ENCODE peak calls at places on chromosomes 16 and 17, in ten cellular contexts. K is ovary; F is left ventricle myocardium inferior; G is Calu3; O is PC-3; Q is CD8-positive, alpha-beta T cell; S is B cell; D is cardiac muscle cell; U is spleen; Y is mucosa of descending colon. V is an unnamed sample.

GRCh38 chr17:7982171-7982570 is 20.2 kb upstream of the GUCY2D start:
- DNase-seq in O (peak), Q (no peak), G (no peak), Y (no peak), K (no peak), D (no peak), S (no peak), U (no peak), F (no peak), V (no peak)

GRCh38 chr17:54992797-54993639 is 24.5 kb downstream of the STXBP4 start:
- DNase-seq in Q (no peak), Y (no peak), K (no peak), F (no peak), D (peak), G (peak), U (no peak), S (peak), O (peak), V (peak)

GRCh38 chr17:411416-412120 is 59.0 kb upstream of the RPH3AL start:
- DNase-seq in F (no peak), Y (no peak), G (no peak), S (no peak), Q (no peak), O (no peak), U (peak), K (no peak), D (no peak), V (no peak)

GRCh38 chr16:49739381-49739780 is 116.5 kb downstream of the ZNF423 start:
- DNase-seq in U (no peak), S (no peak), Y (peak), G (peak), Q (no peak), F (no peak), D (peak), K (no peak), O (no peak), V (no peak)

GRCh38 chr16:88456356-88457292 is 3.5 kb downstream of the ZFPM1 start:
- DNase-seq in O (no peak), Q (no peak), G (no peak), F (no peak), Y (no peak), S (peak), U (no peak), D (no peak), K (no peak), V (no peak)

GRCh38 chr17:6539871-6540270 is 16.5 kb downstream of the PITPNM3 start:
- DNase-seq in G (no peak), Q (no peak), D (no peak), Y (no peak), O (no peak), S (no peak), F (no peak), K (no peak), U (peak), V (no peak)

GRCh38 chr17:17433260-17433659 is 43.5 kb upstream of the MED9 start:
- DNase-seq in F (no peak), D (no peak), G (no peak), Q (no peak), U (no peak), K (no peak), S (no peak), Y (no peak), O (no peak), V (no peak)

GRCh38 chr16:66155933-66156332 is 210.6 kb upstream of the CDH5 start:
- DNase-seq in G (no peak), Y (no peak), D (no peak), K (no peak), O (no peak), U (no peak), F (no peak), S (no peak), Q (no peak), V (no peak)

GRCh38 chr17:74446551-74447500 is 14.9 kb downstream of the GPRC5C start:
- DNase-seq in K (peak), Y (no peak), D (no peak), F (peak), O (no peak), U (peak), Q (no peak), S (no peak), G (no peak), V (peak)

GRCh38 chr17:17300624-17301568 is 2.3 kb upstream of the NT5M start:
- DNase-seq in Q (peak), G (peak), D (peak), Y (peak), U (peak), S (peak), K (peak), O (no peak), F (peak), V (peak)

GRCh38 chr16:27640277-27640600 is 90.3 kb downstream of the KATNIP start:
- DNase-seq in G (no peak), Y (no peak), D (no peak), K (no peak), Q (no peak), F (no peak), U (no peak), S (no peak), O (peak), V (no peak)

GRCh38 chr17:69269174-69269998 is 40.8 kb upstream of the ABCA10 start:
- DNase-seq in Y (no peak), U (no peak), Q (no peak), K (no peak), O (peak), G (no peak), F (no peak), S (no peak), D (no peak), V (no peak)

GRCh38 chr17:37089998-37090397 is 141.2 kb downstream of the AATF start:
- DNase-seq in D (no peak), Q (peak), G (no peak), F (no peak), S (peak), K (no peak), O (no peak), Y (no peak), U (no peak), V (peak)

GRCh38 chr17:82775033-82775823 is 23.4 kb downstream of the TBCD start:
- DNase-seq in G (peak), Y (peak), S (peak), F (peak), D (peak), U (peak), Q (peak), O (peak), K (peak), V (peak)

GRCh38 chr16:71796501-71796900 is 12.1 kb downstream of the AP1G1 start:
- DNase-seq in K (no peak), U (no peak), S (no peak), Y (no peak), F (no peak), G (no peak), D (no peak), Q (no peak), O (no peak), V (no peak)

GRCh38 chr16:28264656-28265055 is 27.7 kb upstream of the SBK1 start:
- DNase-seq in U (no peak), Q (no peak), O (no peak), S (no peak), D (no peak), G (peak), Y (no peak), F (no peak), K (no peak), V (no peak)

GRCh38 chr16:2829501-2830354 is at the start of gene ZG16B:
- DNase-seq in K (no peak), O (peak), D (no peak), Y (peak), F (no peak), G (peak), U (peak), Q (no peak), S (no peak), V (peak)

GRCh38 chr16:50261707-50262235 is 4.6 kb upstream of the ADCY7 start:
- DNase-seq in F (no peak), O (no peak), K (no peak), Y (peak), S (no peak), U (peak), G (no peak), Q (no peak), D (no peak), V (no peak)

GRCh38 chr17:55451758-55452468 is 30.3 kb upstream of the MMD start:
- DNase-seq in O (no peak), D (no peak), U (no peak), Q (no peak), S (no peak), K (no peak), F (no peak), Y (no peak), G (no peak), V (no peak)

GRCh38 chr16:1494129-1494640 is 1.0 kb downstream of the TELO2 start:
- DNase-seq in K (no peak), S (no peak), Q (no peak), U (peak), F (peak), D (peak), G (no peak), Y (peak), O (peak), V (no peak)

GRCh38 chr17:19541445-19541844 is 7.8 kb downstream of the SLC47A1 start:
- DNase-seq in F (no peak), Y (no peak), G (no peak), S (no peak), Q (no peak), K (no peak), O (no peak), D (peak), U (no peak), V (no peak)

GRCh38 chr17:40180694-40181093 is 3.4 kb downstream of the RAPGEFL1 start:
- DNase-seq in F (no peak), K (no peak), G (peak), Y (peak), Q (no peak), D (no peak), S (no peak), O (no peak), U (no peak), V (no peak)

GRCh38 chr17:75130632-75131277 is 787 bp downstream of the NT5C start:
- DNase-seq in D (peak), O (peak), F (peak), Y (peak), K (peak), S (peak), Q (no peak), G (peak), U (peak), V (peak)

GRCh38 chr17:29588561-29589411 is 662 bp downstream of the GIT1 start:
- DNase-seq in G (peak), D (peak), O (peak), Y (peak), Q (peak), F (no peak), K (no peak), S (peak), U (peak), V (peak)

GRCh38 chr16:82263456-82264159 is 93.6 kb upstream of the MPHOSPH6 start:
- DNase-seq in F (peak), K (no peak), D (peak), U (no peak), G (peak), O (peak), Q (peak), Y (no peak), S (peak), V (peak)

GRCh38 chr17:36869856-36870617 is 67.2 kb upstream of the LHX1 start:
- DNase-seq in G (peak), Q (no peak), U (peak), S (no peak), K (no peak), D (no peak), F (no peak), Y (no peak), O (no peak), V (no peak)

GRCh38 chr16:784431-784830 is 3.8 kb downstream of the RPUSD1 start:
- DNase-seq in K (no peak), Y (no peak), O (no peak), S (no peak), G (no peak), F (no peak), U (no peak), D (no peak), Q (no peak), V (no peak)

GRCh38 chr16:67150058-67150832 is 553 bp downstream of the B3GNT9 start:
- DNase-seq in D (peak), Y (peak), O (no peak), K (peak), S (peak), U (peak), F (peak), Q (no peak), G (peak), V (peak)

GRCh38 chr16:22428654-22429053 is 54.2 kb upstream of the CDR2 start:
- DNase-seq in D (no peak), Y (no peak), Q (no peak), O (no peak), S (no peak), U (no peak), F (peak), G (no peak), K (peak), V (no peak)

GRCh38 chr16:29926675-29927522 is 873 bp upstream of the KCTD13 start:
- DNase-seq in Q (no peak), S (no peak), D (no peak), K (no peak), G (no peak), O (peak), Y (no peak), U (no peak), F (no peak), V (no peak)

GRCh38 chr16:82671743-82672142 is 45.0 kb downstream of the CDH13 start:
- DNase-seq in D (no peak), Q (peak), F (no peak), G (no peak), O (peak), K (no peak), S (no peak), Y (no peak), U (no peak), V (no peak)

GRCh38 chr16:66984902-66985311 is 3.5 kb upstream of the CES4A start:
- DNase-seq in Q (no peak), D (no peak), Y (no peak), O (no peak), U (no peak), K (no peak), G (no peak), F (no peak), S (no peak), V (no peak)

GRCh38 chr16:82481455-82481854 is 145.3 kb upstream of the CDH13 start:
- DNase-seq in K (no peak), S (no peak), G (no peak), O (no peak), F (no peak), D (no peak), Y (no peak), Q (no peak), U (no peak), V (no peak)

GRCh38 chr16:15518412-15519351 is 84.3 kb downstream of the BMERB1 start:
- DNase-seq in G (no peak), O (peak), D (no peak), U (no peak), S (no peak), Q (no peak), K (peak), F (peak), Y (no peak), V (no peak)

GRCh38 chr17:56488800-56489199 is 104.7 kb upstream of the NOG start:
- DNase-seq in K (no peak), U (no peak), Y (no peak), S (no peak), F (no peak), Q (no peak), G (no peak), O (no peak), D (no peak), V (no peak)

GRCh38 chr16:67447508-67448076 is 16.7 kb downstream of the HSD11B2 start:
- DNase-seq in F (peak), U (no peak), K (peak), Q (peak), D (no peak), Y (no peak), O (peak), S (peak), G (peak), V (peak)

GRCh38 chr17:980406-981291 is 1.1 kb upstream of the NXN start:
- DNase-seq in Q (peak), S (peak), O (peak), F (peak), Y (peak), G (peak), D (peak), K (peak), U (peak), V (peak)

GRCh38 chr16:76946879-76947278 is 244.1 kb upstream of the MON1B start:
- DNase-seq in G (peak), F (no peak), S (no peak), Y (no peak), U (no peak), D (peak), O (peak), Q (no peak), K (no peak), V (no peak)

GRCh38 chr17:16250635-16251034 is 33.6 kb downstream of the PIGL start:
- DNase-seq in F (no peak), K (no peak), O (no peak), D (no peak), Q (no peak), U (no peak), S (no peak), Y (no peak), G (no peak), V (no peak)

GRCh38 chr17:63790057-63790456 is 16.1 kb downstream of the DDX42 start:
- DNase-seq in U (no peak), D (no peak), K (no peak), F (no peak), G (no peak), S (no peak), Y (no peak), O (no peak), Q (no peak), V (no peak)

GRCh38 chr16:69145658-69146057 is 13.2 kb downstream of the UTP4 start:
- DNase-seq in Y (no peak), U (no peak), Q (no peak), G (no peak), D (no peak), O (no peak), K (no peak), F (no peak), S (no peak), V (no peak)

GRCh38 chr16:69141014-69141413 is 8.6 kb downstream of the UTP4 start:
- DNase-seq in F (no peak), S (no peak), G (no peak), U (no peak), D (no peak), Y (no peak), O (no peak), K (no peak), Q (no peak), V (no peak)

GRCh38 chr16:69138608-69139007 is 6.2 kb downstream of the UTP4 start:
- DNase-seq in S (no peak), U (no peak), Y (no peak), Q (no peak), G (no peak), F (no peak), D (no peak), K (no peak), O (no peak), V (no peak)

GRCh38 chr16:69141936-69142335 is 9.5 kb downstream of the UTP4 start:
- DNase-seq in O (no peak), G (no peak), Y (no peak), S (no peak), D (no peak), F (no peak), U (no peak), K (no peak), Q (no peak), V (no peak)

GRCh38 chr16:69143116-69143515 is 10.7 kb downstream of the UTP4 start:
- DNase-seq in U (no peak), K (no peak), Y (peak), O (no peak), F (no peak), S (no peak), D (no peak), Q (no peak), G (no peak), V (no peak)
- TF ChIP-seq CTCF in U (no peak), K (no peak), Y (peak), O (peak), F (no peak), S (no peak), D (no peak), Q (no peak), G (no peak), V (no peak)

GRCh38 chr17:43365356-43365755 is 33.4 kb upstream of the ARL4D start:
- DNase-seq in O (no peak), Q (no peak), U (no peak), G (no peak), Y (no peak), S (no peak), K (no peak), F (no peak), D (no peak), V (no peak)
- TF ChIP-seq CTCF in O (peak), Q (no peak), U (no peak), G (peak), Y (no peak), S (peak), K (no peak), F (no peak), D (no peak), V (no peak)

GRCh38 chr16:4519274-4520058 is 19.1 kb downstream of the CDIP1 start:
- DNase-seq in S (no peak), Q (no peak), F (no peak), U (peak), K (no peak), Y (no peak), G (no peak), D (no peak), O (no peak), V (no peak)

GRCh38 chr16:4515611-4516233 is 22.9 kb downstream of the CDIP1 start:
- DNase-seq in F (no peak), D (no peak), K (no peak), Y (no peak), O (no peak), Q (no peak), G (no peak), U (peak), S (peak), V (peak)

GRCh38 chr16:4520913-4521312 is 17.7 kb downstream of the CDIP1 start:
- DNase-seq in Q (no peak), D (no peak), F (no peak), G (no peak), O (no peak), K (no peak), U (no peak), S (no peak), Y (no peak), V (no peak)

GRCh38 chr16:4518281-4518680 is 20.3 kb downstream of the CDIP1 start:
- DNase-seq in G (no peak), U (no peak), D (no peak), K (no peak), O (no peak), Q (no peak), Y (no peak), F (no peak), S (no peak), V (no peak)

GRCh38 chr16:4517812-4518211 is 20.8 kb downstream of the CDIP1 start:
- DNase-seq in S (no peak), F (no peak), Y (no peak), G (peak), D (peak), Q (no peak), K (no peak), O (peak), U (peak), V (no peak)
- TF ChIP-seq CTCF in S (no peak), F (peak), Y (no peak), G (peak), D (peak), Q (no peak), K (no peak), O (peak), U (no peak), V (peak)

GRCh38 chr17:15087946-15088345 is 177.2 kb downstream of the PMP22 start:
- DNase-seq in F (peak), G (no peak), Y (no peak), O (no peak), Q (no peak), K (no peak), D (peak), S (no peak), U (no peak), V (no peak)

GRCh38 chr17:15092261-15092660 is 172.9 kb downstream of the PMP22 start:
- DNase-seq in Y (no peak), S (no peak), O (no peak), K (no peak), U (no peak), G (no peak), F (no peak), D (peak), Q (no peak), V (no peak)

GRCh38 chr17:15090533-15090932 is 174.6 kb downstream of the PMP22 start:
- DNase-seq in Y (no peak), O (no peak), Q (no peak), G (no peak), D (no peak), S (no peak), F (no peak), U (no peak), K (no peak), V (no peak)

GRCh38 chr17:15092762-15093161 is 172.4 kb downstream of the PMP22 start:
- DNase-seq in Y (no peak), D (no peak), F (no peak), S (no peak), U (no peak), G (no peak), O (peak), K (no peak), Q (no peak), V (no peak)

DNA sequence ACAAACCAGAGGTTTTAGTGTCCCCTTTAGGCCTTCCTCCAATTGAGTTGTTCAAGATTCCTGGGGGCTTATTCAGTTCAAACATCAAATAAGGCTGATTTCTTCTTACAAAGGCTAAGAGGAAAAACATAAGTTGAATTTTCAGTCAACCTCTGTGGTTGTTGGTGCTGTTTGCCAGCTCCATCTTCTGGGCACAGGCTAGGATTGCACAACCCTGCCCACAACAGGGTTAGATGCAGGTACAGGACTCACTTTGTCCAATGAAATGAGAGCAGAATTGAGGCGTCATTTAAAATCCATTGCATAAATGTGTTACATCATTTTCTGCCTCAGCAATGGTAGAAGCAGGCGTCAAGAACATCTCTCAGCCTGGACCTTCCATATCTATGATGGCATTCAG is 173.3 kb downstream of the PMP22 start:
- DNase-seq in U (no peak), Y (no peak), K (no peak), F (no peak), S (no peak), O (peak), D (no peak), G (peak), Q (no peak), V (no peak)
- TF ChIP-seq CTCF in U (no peak), Y (no peak), K (no peak), F (no peak), S (no peak), O (peak), D (no peak), G (no peak), Q (no peak), V (no peak)